ENCODE peak calls at places on chromosomes 3 and 15, in four cellular contexts. H is amygdala, S is GM12865, N is BJ. W is an unnamed sample.

GRCh38 chr3:119018690-119019463 is 15.8 kb downstream of the IGSF11 start:
- DNase-seq in N (no peak), S (no peak), H (peak), W (no peak)

GRCh38 chr3:147493666-147494065 is 84.5 kb downstream of the ZIC1 start:
- DNase-seq in N (no peak), S (no peak), H (no peak), W (no peak)

GRCh38 chr3:97432914-97433313 is 331.6 kb upstream of the ARL6 start:
- DNase-seq in N (no peak), S (no peak), H (no peak), W (no peak)

GRCh38 chr15:76988874-76989780 is 5.8 kb upstream of the PSTPIP1 start:
- DNase-seq in N (no peak), S (peak), H (no peak), W (no peak)

GRCh38 chr3:133469140-133469731 is 69.4 kb downstream of the BFSP2 start:
- DNase-seq in S (peak), N (no peak), H (no peak), W (no peak)

GRCh38 chr15:34588046-34588674 is 4.7 kb upstream of the GOLGA8B start:
- DNase-seq in N (peak), H (no peak), S (peak), W (peak)

GRCh38 chr3:78140274-78140673 is 1100.4 kb downstream of the ROBO2 start:
- DNase-seq in H (no peak), N (no peak), S (no peak), W (no peak)

GRCh38 chr15:63481105-63481810 is 23.1 kb upstream of the USP3 start:
- DNase-seq in N (no peak), S (peak), H (no peak), W (no peak)

GRCh38 chr3:160684368-160684740 is 7.4 kb downstream of the ARL14 start:
- DNase-seq in N (no peak), H (no peak), S (no peak), W (no peak)

GRCh38 chr3:170714151-170714550 is 128.3 kb upstream of the SLC7A14 start:
- DNase-seq in S (no peak), H (no peak), N (no peak), W (no peak)

GRCh38 chr15:63071288-63071909 is 28.9 kb downstream of the TPM1 start:
- DNase-seq in N (no peak), S (no peak), H (no peak), W (no peak)

GRCh38 chr3:194140520-194141414 is 4.8 kb downstream of the HES1 start:
- DNase-seq in H (peak), S (no peak), N (no peak), W (peak)

GRCh38 chr15:97961067-97961954 is 808 bp downstream of the ARRDC4 start:
- DNase-seq in H (no peak), S (no peak), N (no peak), W (peak)

GRCh38 chr3:52801839-52802238 is 7.2 kb downstream of the ITIH3 start:
- DNase-seq in H (no peak), S (no peak), N (no peak), W (no peak)

GRCh38 chr3:45915518-45916231 is 27.6 kb upstream of the CXCR6 start:
- DNase-seq in H (no peak), N (peak), S (peak), W (peak)

W was measured in hepatocyte.